ENCODE peak calls at places on chromosomes 2 and 18, in ten cellular contexts. V, K, B, S, Y, F, Q, J, T and E are unnamed samples.

GRCh38 chr2:219996366-219996765 is 368.9 kb downstream of the SLC4A3 start:
- DNase-seq in F (no peak), Y (no peak), S (no peak), V (no peak), J (no peak), B (no peak), K (no peak), Q (no peak), T (no peak), E (no peak)

GRCh38 chr2:649461-650342 is 27.5 kb downstream of the TMEM18 start:
- DNase-seq in Y (no peak), K (no peak), J (no peak), F (no peak), Q (no peak), B (no peak), V (no peak), S (no peak), T (no peak), E (no peak)

GRCh38 chr2:201965550-201965949 is 68.1 kb upstream of the FZD7 start:
- DNase-seq in K (no peak), V (no peak), Q (no peak), S (no peak), J (no peak), F (no peak), T (peak), B (no peak), Y (no peak), E (no peak)

GRCh38 chr2:158659483-158659882 is 135.6 kb upstream of the DAPL1 start:
- DNase-seq in F (no peak), Q (no peak), T (no peak), S (no peak), Y (no peak), B (no peak), V (no peak), J (no peak), K (no peak), E (no peak)

GRCh38 chr2:240730506-240731326 is 39.0 kb downstream of the AQP12A start:
- DNase-seq in V (no peak), F (no peak), Y (no peak), J (no peak), Q (no peak), T (no peak), S (no peak), B (no peak), K (no peak), E (no peak)

GRCh38 chr2:38264649-38265322 is 112.3 kb downstream of the ATL2 start:
- DNase-seq in S (no peak), K (no peak), B (no peak), Q (no peak), V (no peak), T (no peak), Y (peak), J (no peak), F (no peak), E (no peak)

GRCh38 chr18:68417166-68417776 is 297.6 kb downstream of the TMX3 start:
- DNase-seq in K (no peak), Y (no peak), T (no peak), J (no peak), V (peak), Q (no peak), F (no peak), B (no peak), S (no peak), E (no peak)

GRCh38 chr2:63000801-63001200 is 49.8 kb upstream of the OTX1 start:
- DNase-seq in K (peak), Y (no peak), J (no peak), V (peak), B (no peak), F (no peak), S (no peak), Q (no peak), T (no peak), E (no peak)